ENCODE peak calls at places on chromosomes 12 and 14, in four cellular contexts. L is lower leg skin, F is A549, Z is IMR-90. R is an unnamed sample.

GRCh38 chr12:121960541-121960940 is 42.1 kb downstream of the CFAP251 start:
- DNase-seq in L (no peak), Z (no peak), F (no peak), R (no peak)

GRCh38 chr12:129847063-129847462 is 56.8 kb downstream of the TMEM132D start:
- DNase-seq in F (no peak), L (no peak), Z (no peak), R (no peak)

GRCh38 chr12:70557583-70558263 is 79.5 kb downstream of the PTPRB start:
- DNase-seq in L (no peak), Z (no peak), F (no peak), R (no peak)

GRCh38 chr14:64891839-64892375 is 12.2 kb upstream of the SPTB start:
- DNase-seq in F (peak; percentile 80), Z (peak; percentile 77), L (no peak), R (peak; percentile 44)

GRCh38 chr12:78146365-78146772 is 315.7 kb downstream of the NAV3 start:
- DNase-seq in Z (peak; percentile 62), F (peak; percentile 51), L (no peak), R (no peak)

GRCh38 chr14:20757963-20758362 is 10.2 kb upstream of the EDDM3B start:
- DNase-seq in F (no peak), Z (no peak), L (peak; percentile 61), R (no peak)

GRCh38 chr14:21024668-21025373 is at the start of gene NDRG2:
- DNase-seq in F (peak; percentile 14), L (peak; percentile 96), Z (no peak), R (peak; percentile 84)

GRCh38 chr14:100192250-100192671 is 32.8 kb upstream of the DEGS2 start:
- DNase-seq in F (no peak), L (peak; percentile 89), Z (no peak), R (no peak)

GRCh38 chr14:105945891-105946290 is 419.5 kb downstream of the TMEM121 start:
- DNase-seq in Z (no peak), L (no peak), F (peak; percentile 8), R (no peak)

GRCh38 chr12:70246580-70246979 is 3.3 kb downstream of the CNOT2 start:
- DNase-seq in F (no peak), L (no peak), Z (peak; percentile 59), R (no peak)

GRCh38 chr12:47942327-47943230 is 20.8 kb upstream of the TMEM106C start:
- DNase-seq in L (peak; percentile 62), Z (no peak), F (no peak), R (no peak)

GRCh38 chr14:104928391-104929133 is 3.9 kb downstream of the PLD4 start:
- DNase-seq in Z (no peak), F (no peak), L (no peak), R (no peak)

GRCh38 chr12:47817272-47818006 is 2.3 kb downstream of the HDAC7 start:
- DNase-seq in Z (no peak), F (no peak), L (peak; percentile 85), R (no peak)

GRCh38 chr12:8629486-8630033 is 16.9 kb upstream of the AICDA start:
- DNase-seq in L (no peak), F (peak; percentile 18), Z (no peak), R (no peak)

GRCh38 chr12:130477701-130478100 is 140.0 kb downstream of the PIWIL1 start:
- DNase-seq in F (no peak), Z (no peak), L (no peak), R (no peak)

GRCh38 chr12:77108707-77109106 is 43.3 kb upstream of the E2F7 start:
- DNase-seq in F (no peak), Z (no peak), L (no peak), R (no peak)

GRCh38 chr14:106846218-106846617 is 1319.8 kb downstream of the TMEM121 start:
- DNase-seq in L (no peak), F (no peak), Z (no peak), R (no peak)

GRCh38 chr14:32808574-32809098 is 130.0 kb upstream of the NPAS3 start:
- DNase-seq in Z (no peak), L (no peak), F (no peak), R (peak; percentile 9)
- H3K4me3 ChIP-seq in Z (no peak overlapping the region), L (no peak overlapping the region), F (no peak overlapping the region), R (no peak overlapping the region)

GRCh38 chr12:56164345-56164729 is 6.2 kb downstream of the MYL6 start:
- DNase-seq in F (no peak), Z (no peak), L (peak; percentile 85), R (no peak)

GRCh38 chr12:56163533-56164344 is 5.6 kb downstream of the MYL6 start:
- DNase-seq in L (no peak), F (no peak), Z (no peak), R (no peak)

GRCh38 chr12:56165369-56165768 is 7.2 kb downstream of the MYL6 start:
- DNase-seq in L (peak; percentile 79), F (no peak), Z (no peak), R (no peak)

GRCh38 chr12:56172839-56173238 is 14.7 kb downstream of the MYL6 start:
- DNase-seq in F (no peak), Z (no peak), L (no peak), R (no peak)

GRCh38 chr12:56169225-56169759 is 11.1 kb downstream of the MYL6 start:
- DNase-seq in F (no peak), Z (no peak), L (no peak), R (no peak)
- TF ChIP-seq POLR2A in F (no peak), Z (no peak), L (no peak), R (no peak)

GRCh38 chr14:67785270-67786109 is 30.9 kb downstream of the ZFYVE26 start:
- DNase-seq in Z (no peak), F (no peak), L (no peak), R (no peak)
- TF ChIP-seq CTCF in Z (no peak), F (no peak), L (no peak), R (no peak)

GRCh38 chr14:68822964-68823363 is 30.1 kb upstream of the ZFP36L1 start:
- DNase-seq in L (no peak), Z (no peak), F (no peak), R (no peak)
- H3K4me3 ChIP-seq in L (no peak overlapping the region), Z (no peak overlapping the region), F (no peak overlapping the region), R (no peak overlapping the region)

GRCh38 chr12:6372403-6373003 is 2.9 kb downstream of the SCNN1A start:
- DNase-seq in Z (peak; percentile 69), F (peak; percentile 94), L (peak; percentile 91), R (peak; percentile 67)
- TF ChIP-seq POLR2A in Z (no peak), F (no peak), L (no peak), R (peak; percentile 41)

GRCh38 chr12:113134521-113134951 is 1.0 kb downstream of the RASAL1 start:
- DNase-seq in Z (no peak), F (no peak), L (no peak), R (no peak)

GRCh38 chr12:113136990-113137511 is 1.5 kb upstream of the RASAL1 start:
- DNase-seq in F (no peak), Z (no peak), L (no peak), R (no peak)

GRCh38 chr12:113133036-113133435 is 2.5 kb downstream of the RASAL1 start:
- DNase-seq in L (no peak), Z (no peak), F (no peak), R (no peak)

GRCh38 chr12:113136128-113136989 is 798 bp upstream of the RASAL1 start:
- DNase-seq in F (peak; percentile 55), L (no peak), Z (no peak), R (no peak)

GRCh38 chr12:113135178-113136127 is at the start of gene RASAL1:
- DNase-seq in Z (no peak), L (no peak), F (peak; percentile 87), R (no peak)
- TF ChIP-seq CTCF in Z (no peak), L (no peak), F (peak; percentile 76), R (no peak)

DNA sequence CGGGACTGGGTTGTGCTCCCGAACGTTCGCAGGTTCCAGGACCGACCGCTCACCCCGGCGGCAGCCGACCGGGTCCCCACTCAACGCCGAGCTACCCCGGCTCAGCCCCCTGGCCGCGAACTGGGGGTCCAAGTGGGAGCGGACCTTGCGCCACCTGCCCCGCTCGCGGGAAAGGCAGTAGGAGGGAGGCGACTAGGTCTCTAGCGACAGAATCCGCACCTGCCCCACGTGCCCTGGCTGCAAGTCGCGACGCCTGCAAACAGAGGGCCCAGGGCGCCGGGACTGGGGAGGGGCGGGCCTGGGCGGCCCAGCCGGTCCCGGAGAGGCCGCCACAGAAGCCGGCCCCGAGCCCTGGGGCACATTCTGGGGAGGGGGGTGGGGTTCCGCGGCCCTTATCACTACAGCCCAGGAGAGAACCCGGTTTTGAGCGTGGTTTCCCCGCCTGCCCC is 239.2 kb upstream of the CPNE8 start:
- DNase-seq in F (no peak), Z (no peak), L (no peak), R (no peak)
- H3K4me3 ChIP-seq in F (peak overlapping the region; percentile 80), Z (no peak overlapping the region), L (peak overlapping the region; percentile 9), R (no peak overlapping the region)

DNA sequence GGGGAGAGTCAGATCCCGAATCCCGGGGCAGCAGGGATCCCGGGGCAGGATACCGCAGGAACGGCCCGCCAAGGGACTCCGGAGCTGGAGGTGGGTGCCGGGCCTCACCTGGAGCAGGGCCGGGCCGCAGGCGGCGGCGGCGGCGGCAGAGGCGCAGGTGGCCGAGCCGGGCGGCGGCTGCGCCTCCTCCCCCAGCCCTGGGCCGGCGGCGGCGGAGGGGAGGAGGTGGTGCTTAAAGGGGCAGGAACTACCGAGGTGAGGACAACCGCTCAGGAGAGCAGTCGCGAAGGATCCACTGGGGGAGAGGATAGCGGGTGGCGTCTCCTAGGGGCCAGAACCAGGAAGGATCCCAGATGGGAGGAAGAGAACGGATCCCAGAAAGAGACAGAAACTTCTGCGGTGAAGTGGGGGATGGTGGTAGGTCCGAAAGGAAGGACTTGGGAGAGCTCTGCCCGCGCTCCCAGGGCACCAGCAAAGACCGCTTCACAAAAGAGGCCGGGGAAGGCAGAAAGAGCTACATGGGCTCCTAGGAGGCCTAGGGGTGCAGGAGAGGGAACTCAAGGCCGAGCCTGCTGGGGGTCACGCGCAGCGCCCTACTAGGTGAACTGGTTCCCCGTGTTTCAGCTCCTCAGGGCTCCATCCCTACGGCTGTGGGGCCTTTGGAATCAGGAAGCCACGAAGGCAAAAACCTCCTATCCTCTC is 4.9 kb upstream of the BAZ2A start:
- DNase-seq in F (peak; percentile 94), Z (peak; percentile 84), L (peak; percentile 95), R (peak; percentile 82)
- TF ChIP-seq POLR2A in F (peak; percentile 37), Z (no peak), L (no peak), R (peak; percentile 78)

DNA sequence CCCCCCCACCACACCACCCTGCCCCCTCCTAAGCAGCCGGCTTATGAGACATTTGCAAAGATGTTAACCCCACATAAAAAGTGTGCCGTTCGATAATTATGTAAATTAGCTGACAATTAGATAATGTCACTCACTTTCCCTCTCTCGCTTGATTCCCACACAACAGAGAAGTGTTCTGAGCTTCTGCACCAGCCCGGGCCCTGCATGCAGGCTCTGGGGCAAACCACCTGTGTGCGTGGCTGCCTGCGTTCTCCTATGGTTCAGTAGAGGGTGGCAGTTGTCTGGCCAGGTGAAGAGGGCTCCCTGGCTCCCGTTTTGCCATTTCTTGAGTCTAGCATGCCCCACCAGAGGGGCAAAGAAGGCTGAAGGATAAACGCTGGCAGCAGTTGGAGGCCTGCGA is 68.0 kb downstream of the NRXN3 start:
- DNase-seq in Z (no peak), L (peak; percentile 31), F (no peak), R (no peak)
- TF ChIP-seq CTCF in Z (no peak), L (no peak), F (no peak), R (no peak)

R was measured in prostate gland.